ENCODE peak calls at places on chromosomes 4 and X, in ten cellular contexts. One of them, this sample, is unnamed. For H3K4me1, the result is how much of the 10 kb centered on the place peaks cover.

GRCh38 chrX:85379174-85379907 is at the start of gene POF1B:
- ATAC-seq in RWPE2: peak
- ATAC-seq in K562: no peak
- ATAC-seq in lower lobe of right lung: no peak
- ATAC-seq in right cardiac atrium: peak
- ATAC-seq in A549: peak
- ATAC-seq in foreskin keratinocyte: peak
- ATAC-seq in GM12878: peak
- ATAC-seq in heart left ventricle: peak
- ATAC-seq in HCT116: no peak
- ATAC-seq in this sample: no peak

GRCh38 chr4:833731-834367 is 7.9 kb upstream of the CPLX1 start:
- ATAC-seq in RWPE2: peak
- ATAC-seq in K562: no peak
- ATAC-seq in lower lobe of right lung: no peak
- ATAC-seq in right cardiac atrium: no peak
- ATAC-seq in A549: no peak
- ATAC-seq in foreskin keratinocyte: no peak
- ATAC-seq in GM12878: peak
- ATAC-seq in heart left ventricle: no peak
- ATAC-seq in HCT116: no peak
- ATAC-seq in this sample: no peak

GRCh38 chr4:110620352-110621327 is 2.2 kb downstream of the PITX2 start:
- ATAC-seq in RWPE2: no peak
- ATAC-seq in K562: peak
- ATAC-seq in lower lobe of right lung: no peak
- ATAC-seq in right cardiac atrium: no peak
- ATAC-seq in A549: no peak
- ATAC-seq in foreskin keratinocyte: peak
- ATAC-seq in GM12878: peak
- ATAC-seq in heart left ventricle: no peak
- ATAC-seq in HCT116: no peak
- ATAC-seq in this sample: no peak

GRCh38 chr4:13627185-13627605 is 330 bp downstream of the BOD1L1 start:
- ATAC-seq in RWPE2: no peak
- ATAC-seq in K562: peak
- ATAC-seq in lower lobe of right lung: no peak
- ATAC-seq in right cardiac atrium: no peak
- ATAC-seq in A549: peak
- ATAC-seq in foreskin keratinocyte: peak
- ATAC-seq in GM12878: peak
- ATAC-seq in heart left ventricle: no peak
- ATAC-seq in HCT116: no peak
- ATAC-seq in this sample: no peak

GRCh38 chrX:534804-535203 is 95.8 kb upstream of the SHOX start:
- ATAC-seq in RWPE2: no peak
- ATAC-seq in K562: no peak
- ATAC-seq in lower lobe of right lung: no peak
- ATAC-seq in right cardiac atrium: no peak
- ATAC-seq in A549: no peak
- ATAC-seq in foreskin keratinocyte: no peak
- ATAC-seq in GM12878: no peak
- ATAC-seq in heart left ventricle: no peak
- ATAC-seq in HCT116: no peak
- ATAC-seq in this sample: no peak

GRCh38 chrX:136525738-136526606 is 6.0 kb upstream of the VGLL1 start:
- ATAC-seq in RWPE2: peak
- ATAC-seq in K562: no peak
- ATAC-seq in lower lobe of right lung: peak
- ATAC-seq in right cardiac atrium: peak
- ATAC-seq in A549: peak
- ATAC-seq in foreskin keratinocyte: peak
- ATAC-seq in GM12878: no peak
- ATAC-seq in heart left ventricle: peak
- ATAC-seq in HCT116: peak
- ATAC-seq in this sample: peak

GRCh38 chr4:123418486-123418931 is 21.9 kb downstream of the SPRY1 start:
- ATAC-seq in RWPE2: peak
- ATAC-seq in K562: peak
- ATAC-seq in lower lobe of right lung: peak
- ATAC-seq in right cardiac atrium: peak
- ATAC-seq in A549: no peak
- ATAC-seq in foreskin keratinocyte: peak
- ATAC-seq in GM12878: peak
- ATAC-seq in heart left ventricle: peak
- ATAC-seq in HCT116: peak
- ATAC-seq in this sample: peak

GRCh38 chr4:108433832-108434231 is 186.5 kb upstream of the RPL34 start:
- ATAC-seq in RWPE2: peak
- ATAC-seq in K562: no peak
- ATAC-seq in lower lobe of right lung: peak
- ATAC-seq in right cardiac atrium: peak
- ATAC-seq in A549: no peak
- ATAC-seq in foreskin keratinocyte: peak
- ATAC-seq in GM12878: no peak
- ATAC-seq in heart left ventricle: peak
- ATAC-seq in HCT116: no peak
- ATAC-seq in this sample: no peak

GRCh38 chr4:88535090-88535755 is 11.6 kb upstream of the PYURF start:
- ATAC-seq in RWPE2: no peak
- ATAC-seq in K562: no peak
- ATAC-seq in lower lobe of right lung: no peak
- ATAC-seq in right cardiac atrium: no peak
- ATAC-seq in A549: no peak
- ATAC-seq in foreskin keratinocyte: no peak
- ATAC-seq in GM12878: no peak
- ATAC-seq in heart left ventricle: no peak
- ATAC-seq in HCT116: no peak
- ATAC-seq in this sample: no peak

GRCh38 chrX:17738002-17738713 is 865 bp downstream of the SCML1 start:
- ATAC-seq in RWPE2: peak
- ATAC-seq in K562: no peak
- ATAC-seq in lower lobe of right lung: peak
- ATAC-seq in right cardiac atrium: peak
- ATAC-seq in A549: peak
- ATAC-seq in foreskin keratinocyte: peak
- ATAC-seq in GM12878: peak
- ATAC-seq in heart left ventricle: peak
- ATAC-seq in HCT116: peak
- ATAC-seq in this sample: no peak

GRCh38 chrX:23552289-23552688 is 115.0 kb upstream of the PRDX4 start:
- ATAC-seq in RWPE2: no peak
- ATAC-seq in K562: no peak
- ATAC-seq in lower lobe of right lung: no peak
- ATAC-seq in right cardiac atrium: peak
- ATAC-seq in A549: no peak
- ATAC-seq in foreskin keratinocyte: no peak
- ATAC-seq in GM12878: no peak
- ATAC-seq in heart left ventricle: no peak
- ATAC-seq in HCT116: no peak
- ATAC-seq in this sample: no peak

DNA sequence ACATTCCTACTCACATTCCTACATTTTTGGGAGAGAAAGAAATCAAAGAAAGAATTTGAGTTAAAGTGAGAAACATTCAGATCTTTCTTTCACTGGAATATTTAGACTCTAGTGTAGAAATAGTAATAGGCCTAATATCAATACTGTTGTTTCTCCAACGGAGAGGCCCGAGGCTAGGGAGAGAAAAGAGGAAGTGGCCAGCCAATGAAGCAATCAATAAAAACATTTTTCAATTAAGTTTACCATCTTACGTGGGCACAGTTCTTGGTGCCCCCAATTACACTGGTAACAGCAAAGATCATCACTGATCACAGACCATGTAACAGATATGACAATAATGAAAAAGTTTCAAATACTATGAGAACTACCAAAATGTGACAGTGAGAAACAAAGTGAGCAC is 281.4 kb downstream of the GPM6A start:
- ATAC-seq in RWPE2: no peak
- ATAC-seq in K562: no peak
- ATAC-seq in lower lobe of right lung: no peak
- ATAC-seq in right cardiac atrium: no peak
- ATAC-seq in A549: no peak
- ATAC-seq in foreskin keratinocyte: no peak
- ATAC-seq in GM12878: no peak
- ATAC-seq in heart left ventricle: no peak
- ATAC-seq in HCT116: no peak
- ATAC-seq in this sample: no peak
- H3K27ac ChIP-seq in RWPE2: no peak
- H3K27ac ChIP-seq in K562: no peak
- H3K27ac ChIP-seq in lower lobe of right lung: no peak
- H3K27ac ChIP-seq in right cardiac atrium: no peak
- H3K27ac ChIP-seq in A549: peak
- H3K27ac ChIP-seq in foreskin keratinocyte: no peak
- H3K27ac ChIP-seq in GM12878: no peak
- H3K27ac ChIP-seq in heart left ventricle: no peak
- H3K27ac ChIP-seq in HCT116: no peak
- H3K27ac ChIP-seq in this sample: no peak

DNA sequence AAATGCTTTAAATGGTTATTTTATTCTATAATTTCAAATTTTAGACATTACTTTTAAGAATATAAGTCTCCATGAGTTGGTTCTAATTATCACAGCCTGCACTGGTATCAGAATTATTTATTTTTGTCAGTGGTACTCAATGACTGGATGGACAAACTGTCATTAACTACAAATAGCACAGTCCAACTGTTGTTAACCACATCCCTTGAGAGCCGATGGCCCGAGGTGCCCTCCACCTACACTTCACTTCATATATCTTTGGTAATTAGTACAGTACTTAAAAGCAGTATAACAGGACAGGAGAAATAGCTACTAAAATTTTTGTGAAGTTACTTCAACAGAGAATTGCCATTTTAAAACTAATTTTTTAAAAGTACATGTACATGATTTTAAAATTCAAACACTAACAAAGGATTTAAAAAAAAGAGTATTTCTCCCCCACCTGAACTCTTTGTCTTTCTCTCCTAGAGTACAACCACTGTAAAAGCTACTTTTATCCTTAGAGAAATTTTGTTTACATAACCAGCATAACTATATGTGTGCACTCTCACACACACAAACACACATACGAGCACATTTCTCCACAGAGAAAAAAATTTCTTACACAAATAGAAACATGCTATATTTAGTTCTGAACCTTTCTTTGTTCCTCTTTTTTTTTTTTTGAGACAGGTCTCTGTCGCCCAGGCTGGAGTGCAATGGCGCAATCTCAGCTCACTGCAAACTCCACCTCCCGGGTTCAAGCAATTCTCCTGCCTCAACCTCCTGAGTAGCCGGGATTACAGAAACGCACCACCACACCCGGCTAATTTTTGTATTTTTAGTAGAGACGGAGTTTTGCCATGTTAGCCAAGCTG is 6.5 kb downstream of the TIFA start:
- ATAC-seq in RWPE2: no peak
- ATAC-seq in K562: no peak
- ATAC-seq in lower lobe of right lung: peak
- ATAC-seq in right cardiac atrium: peak
- ATAC-seq in A549: no peak
- ATAC-seq in foreskin keratinocyte: no peak
- ATAC-seq in GM12878: peak
- ATAC-seq in heart left ventricle: peak
- ATAC-seq in HCT116: no peak
- ATAC-seq in this sample: peak
- H3K4me1 ChIP-seq in RWPE2: under half
- H3K4me1 ChIP-seq in K562: under half
- H3K4me1 ChIP-seq in lower lobe of right lung: under half
- H3K4me1 ChIP-seq in right cardiac atrium: under half
- H3K4me1 ChIP-seq in A549: under half
- H3K4me1 ChIP-seq in foreskin keratinocyte: under half
- H3K4me1 ChIP-seq in GM12878: under half
- H3K4me1 ChIP-seq in heart left ventricle: half or more
- H3K4me1 ChIP-seq in HCT116: under half
- H3K4me1 ChIP-seq in this sample: under half

DNA sequence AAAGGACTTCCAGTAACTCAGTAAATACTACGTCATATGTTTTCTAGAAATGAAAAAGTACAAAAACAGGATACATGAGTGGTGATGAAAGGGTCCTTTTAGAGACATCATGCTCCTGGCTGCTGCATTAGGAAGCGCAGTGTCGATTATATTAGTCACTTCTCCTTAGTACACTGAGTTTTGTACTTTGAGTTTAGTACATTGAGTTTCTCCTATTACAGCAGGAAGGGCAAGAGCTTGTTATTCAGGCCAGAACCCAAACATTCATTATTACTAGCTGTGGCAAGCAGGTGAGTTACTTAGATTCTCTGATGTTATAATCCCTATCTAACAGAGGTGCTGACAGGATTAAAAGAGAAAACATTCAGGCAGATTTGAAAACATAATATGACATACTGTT is 21.3 kb downstream of the RPGR start:
- ATAC-seq in RWPE2: no peak
- ATAC-seq in K562: no peak
- ATAC-seq in lower lobe of right lung: no peak
- ATAC-seq in right cardiac atrium: peak
- ATAC-seq in A549: no peak
- ATAC-seq in foreskin keratinocyte: no peak
- ATAC-seq in GM12878: no peak
- ATAC-seq in heart left ventricle: peak
- ATAC-seq in HCT116: no peak
- ATAC-seq in this sample: peak
- H3K27ac ChIP-seq in RWPE2: no peak
- H3K27ac ChIP-seq in K562: no peak
- H3K27ac ChIP-seq in lower lobe of right lung: peak
- H3K27ac ChIP-seq in right cardiac atrium: no peak
- H3K27ac ChIP-seq in A549: no peak
- H3K27ac ChIP-seq in foreskin keratinocyte: no peak
- H3K27ac ChIP-seq in GM12878: no peak
- H3K27ac ChIP-seq in heart left ventricle: peak
- H3K27ac ChIP-seq in HCT116: no peak
- H3K27ac ChIP-seq in this sample: peak

GRCh38 chr4:18675586-18675985 is 654.0 kb upstream of the LCORL start:
- ATAC-seq in RWPE2: no peak
- ATAC-seq in K562: no peak
- ATAC-seq in lower lobe of right lung: no peak
- ATAC-seq in right cardiac atrium: no peak
- ATAC-seq in A549: no peak
- ATAC-seq in foreskin keratinocyte: no peak
- ATAC-seq in GM12878: no peak
- ATAC-seq in heart left ventricle: no peak
- ATAC-seq in HCT116: no peak
- ATAC-seq in this sample: no peak

DNA sequence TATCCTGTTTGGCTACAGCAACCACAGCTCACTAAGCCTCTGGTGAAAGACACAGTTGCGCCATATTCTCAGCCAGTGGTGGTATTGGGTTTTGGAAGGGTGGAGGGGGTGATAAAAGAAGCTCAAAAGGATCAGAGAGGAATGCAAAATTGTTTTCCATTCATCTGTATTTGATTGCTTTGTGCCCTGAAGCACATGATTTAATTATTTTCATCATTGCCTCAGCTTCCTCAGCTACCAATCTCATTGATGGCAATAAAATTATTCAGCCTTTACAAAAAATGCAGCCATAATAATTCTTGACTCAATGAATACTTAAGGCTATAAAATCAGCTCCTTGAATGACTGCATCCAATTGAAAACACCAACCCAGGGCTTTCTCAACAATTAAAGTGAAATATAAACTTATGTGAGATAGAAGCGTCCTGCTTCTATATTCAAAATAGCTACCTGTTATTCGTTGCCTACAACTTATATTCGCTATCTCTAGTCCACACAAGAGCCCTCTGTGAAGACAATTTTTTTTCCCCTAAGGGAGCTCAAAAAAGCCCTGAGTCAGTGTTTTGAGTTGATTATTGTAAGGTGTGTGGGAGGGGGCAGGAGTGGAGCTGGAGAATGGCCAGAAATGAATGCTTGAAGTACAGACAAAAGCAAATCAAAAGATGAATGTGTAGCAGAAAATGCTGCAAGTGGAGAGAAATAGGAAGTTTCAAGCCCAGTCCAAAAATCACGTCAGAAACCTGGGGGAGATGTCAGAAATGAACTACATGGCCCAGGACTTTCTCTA is 654.8 kb upstream of the LCORL start:
- ATAC-seq in RWPE2: no peak
- ATAC-seq in K562: no peak
- ATAC-seq in lower lobe of right lung: no peak
- ATAC-seq in right cardiac atrium: no peak
- ATAC-seq in A549: no peak
- ATAC-seq in foreskin keratinocyte: no peak
- ATAC-seq in GM12878: no peak
- ATAC-seq in heart left ventricle: no peak
- ATAC-seq in HCT116: no peak
- ATAC-seq in this sample: no peak
- H3K4me1 ChIP-seq in RWPE2: under half
- H3K4me1 ChIP-seq in K562: under half
- H3K4me1 ChIP-seq in lower lobe of right lung: under half
- H3K4me1 ChIP-seq in right cardiac atrium: under half
- H3K4me1 ChIP-seq in A549: under half
- H3K4me1 ChIP-seq in foreskin keratinocyte: under half
- H3K4me1 ChIP-seq in GM12878: under half
- H3K4me1 ChIP-seq in heart left ventricle: under half
- H3K4me1 ChIP-seq in HCT116: under half
- H3K4me1 ChIP-seq in this sample: under half